ENCODE peak calls at places on chromosomes 3 and 15, in ten cellular contexts. One of them, this sample, is unnamed.
A peak's percentile ranks its signal among the peaks of the same experiment; 100 is the strongest.

GRCh38 chr3:15023249-15023648 is 41.9 kb downstream of the MRPS25 start:
- DNase-seq in HFFc6: no peak
- DNase-seq in NCI-H1105: no peak
- DNase-seq in GM20000: no peak
- DNase-seq in activated T-helper 1 cell treated with anti-CD3 and anti-CD28 coated beads, Interleukin-2, amount 50 U/mL, for 16 hours: no peak
- DNase-seq in T-helper 9 cell: no peak
- DNase-seq in KG1: no peak
- DNase-seq in cardiac fibroblast: no peak
- DNase-seq in NCI-H1092 treated with DMSO at 0.1 percent for 48 hours: no peak
- DNase-seq in A172: no peak
- DNase-seq in this sample: no peak

GRCh38 chr3:114504941-114505632 is 211.3 kb downstream of the TIGIT start:
- DNase-seq in HFFc6: peak; percentile 17
- DNase-seq in NCI-H1105: no peak
- DNase-seq in GM20000: no peak
- DNase-seq in activated T-helper 1 cell treated with anti-CD3 and anti-CD28 coated beads, Interleukin-2, amount 50 U/mL, for 16 hours: no peak
- DNase-seq in T-helper 9 cell: no peak
- DNase-seq in KG1: no peak
- DNase-seq in cardiac fibroblast: peak; percentile 53
- DNase-seq in NCI-H1092 treated with DMSO at 0.1 percent for 48 hours: no peak
- DNase-seq in A172: peak; percentile 33
- DNase-seq in this sample: no peak

GRCh38 chr3:194306771-194307640 is 44.1 kb downstream of the CPN2 start:
- DNase-seq in HFFc6: no peak
- DNase-seq in NCI-H1105: no peak
- DNase-seq in GM20000: peak; percentile 61
- DNase-seq in activated T-helper 1 cell treated with anti-CD3 and anti-CD28 coated beads, Interleukin-2, amount 50 U/mL, for 16 hours: no peak
- DNase-seq in T-helper 9 cell: no peak
- DNase-seq in KG1: peak; percentile 40
- DNase-seq in cardiac fibroblast: no peak
- DNase-seq in NCI-H1092 treated with DMSO at 0.1 percent for 48 hours: no peak
- DNase-seq in A172: no peak
- DNase-seq in this sample: no peak

GRCh38 chr15:41904487-41905359 is 10.9 kb upstream of the SPTBN5 start:
- DNase-seq in HFFc6: peak; percentile 49
- DNase-seq in NCI-H1105: peak; percentile 45
- DNase-seq in GM20000: peak; percentile 86
- DNase-seq in activated T-helper 1 cell treated with anti-CD3 and anti-CD28 coated beads, Interleukin-2, amount 50 U/mL, for 16 hours: peak; percentile 33
- DNase-seq in T-helper 9 cell: peak; percentile 58
- DNase-seq in KG1: peak; percentile 73
- DNase-seq in cardiac fibroblast: peak; percentile 68
- DNase-seq in NCI-H1092 treated with DMSO at 0.1 percent for 48 hours: peak; percentile 52
- DNase-seq in A172: peak; percentile 69
- DNase-seq in this sample: peak; percentile 79

GRCh38 chr15:41932101-41932500 is 38.2 kb upstream of the SPTBN5 start:
- DNase-seq in HFFc6: no peak
- DNase-seq in NCI-H1105: no peak
- DNase-seq in GM20000: no peak
- DNase-seq in activated T-helper 1 cell treated with anti-CD3 and anti-CD28 coated beads, Interleukin-2, amount 50 U/mL, for 16 hours: no peak
- DNase-seq in T-helper 9 cell: no peak
- DNase-seq in KG1: no peak
- DNase-seq in cardiac fibroblast: no peak
- DNase-seq in NCI-H1092 treated with DMSO at 0.1 percent for 48 hours: no peak
- DNase-seq in A172: no peak
- DNase-seq in this sample: no peak

GRCh38 chr15:40787344-40787841 is 17.6 kb downstream of the C15orf62 start:
- DNase-seq in HFFc6: peak; percentile 27
- DNase-seq in NCI-H1105: peak; percentile 87
- DNase-seq in GM20000: no peak
- DNase-seq in activated T-helper 1 cell treated with anti-CD3 and anti-CD28 coated beads, Interleukin-2, amount 50 U/mL, for 16 hours: peak; percentile 27
- DNase-seq in T-helper 9 cell: peak; percentile 24
- DNase-seq in KG1: no peak
- DNase-seq in cardiac fibroblast: peak; percentile 77
- DNase-seq in NCI-H1092 treated with DMSO at 0.1 percent for 48 hours: peak; percentile 19
- DNase-seq in A172: peak; percentile 89
- DNase-seq in this sample: peak; percentile 68

GRCh38 chr3:179806177-179806576 is 153.3 kb downstream of the USP13 start:
- DNase-seq in HFFc6: peak; percentile 12
- DNase-seq in NCI-H1105: no peak
- DNase-seq in GM20000: no peak
- DNase-seq in activated T-helper 1 cell treated with anti-CD3 and anti-CD28 coated beads, Interleukin-2, amount 50 U/mL, for 16 hours: no peak
- DNase-seq in T-helper 9 cell: no peak
- DNase-seq in KG1: no peak
- DNase-seq in cardiac fibroblast: peak; percentile 34
- DNase-seq in NCI-H1092 treated with DMSO at 0.1 percent for 48 hours: no peak
- DNase-seq in A172: no peak
- DNase-seq in this sample: no peak

GRCh38 chr15:59169337-59169736 is 37.3 kb upstream of the LDHAL6B start:
- DNase-seq in HFFc6: peak; percentile 85
- DNase-seq in NCI-H1105: no peak
- DNase-seq in GM20000: no peak
- DNase-seq in activated T-helper 1 cell treated with anti-CD3 and anti-CD28 coated beads, Interleukin-2, amount 50 U/mL, for 16 hours: no peak
- DNase-seq in T-helper 9 cell: no peak
- DNase-seq in KG1: no peak
- DNase-seq in cardiac fibroblast: peak; percentile 91
- DNase-seq in NCI-H1092 treated with DMSO at 0.1 percent for 48 hours: no peak
- DNase-seq in A172: peak; percentile 67
- DNase-seq in this sample: no peak

GRCh38 chr3:167497903-167498302 is 24.1 kb upstream of the SERPINI2 start:
- DNase-seq in HFFc6: no peak
- DNase-seq in NCI-H1105: no peak
- DNase-seq in GM20000: no peak
- DNase-seq in activated T-helper 1 cell treated with anti-CD3 and anti-CD28 coated beads, Interleukin-2, amount 50 U/mL, for 16 hours: no peak
- DNase-seq in T-helper 9 cell: no peak
- DNase-seq in KG1: no peak
- DNase-seq in cardiac fibroblast: no peak
- DNase-seq in NCI-H1092 treated with DMSO at 0.1 percent for 48 hours: no peak
- DNase-seq in A172: no peak
- DNase-seq in this sample: no peak

GRCh38 chr3:13887746-13888300 is 8.0 kb upstream of the WNT7A start:
- DNase-seq in HFFc6: no peak
- DNase-seq in NCI-H1105: no peak
- DNase-seq in GM20000: no peak
- DNase-seq in activated T-helper 1 cell treated with anti-CD3 and anti-CD28 coated beads, Interleukin-2, amount 50 U/mL, for 16 hours: no peak
- DNase-seq in T-helper 9 cell: no peak
- DNase-seq in KG1: no peak
- DNase-seq in cardiac fibroblast: no peak
- DNase-seq in NCI-H1092 treated with DMSO at 0.1 percent for 48 hours: no peak
- DNase-seq in A172: no peak
- DNase-seq in this sample: no peak

GRCh38 chr15:34588046-34588674 is 4.7 kb upstream of the GOLGA8B start:
- DNase-seq in HFFc6: peak; percentile 83
- DNase-seq in NCI-H1105: peak; percentile 24
- DNase-seq in GM20000: peak; percentile 62
- DNase-seq in activated T-helper 1 cell treated with anti-CD3 and anti-CD28 coated beads, Interleukin-2, amount 50 U/mL, for 16 hours: peak; percentile 31
- DNase-seq in T-helper 9 cell: peak; percentile 32
- DNase-seq in KG1: peak; percentile 77
- DNase-seq in cardiac fibroblast: peak; percentile 88
- DNase-seq in NCI-H1092 treated with DMSO at 0.1 percent for 48 hours: peak; percentile 48
- DNase-seq in A172: peak; percentile 92
- DNase-seq in this sample: peak; percentile 54

GRCh38 chr3:173547070-173547469 is 149.5 kb downstream of the NLGN1 start:
- DNase-seq in HFFc6: no peak
- DNase-seq in NCI-H1105: no peak
- DNase-seq in GM20000: no peak
- DNase-seq in activated T-helper 1 cell treated with anti-CD3 and anti-CD28 coated beads, Interleukin-2, amount 50 U/mL, for 16 hours: no peak
- DNase-seq in T-helper 9 cell: no peak
- DNase-seq in KG1: no peak
- DNase-seq in cardiac fibroblast: no peak
- DNase-seq in NCI-H1092 treated with DMSO at 0.1 percent for 48 hours: no peak
- DNase-seq in A172: no peak
- DNase-seq in this sample: no peak

GRCh38 chr3:123294296-123294938 is 92.7 kb downstream of the SEC22A start:
- DNase-seq in HFFc6: no peak
- DNase-seq in NCI-H1105: no peak
- DNase-seq in GM20000: no peak
- DNase-seq in activated T-helper 1 cell treated with anti-CD3 and anti-CD28 coated beads, Interleukin-2, amount 50 U/mL, for 16 hours: no peak
- DNase-seq in T-helper 9 cell: no peak
- DNase-seq in KG1: no peak
- DNase-seq in cardiac fibroblast: no peak
- DNase-seq in NCI-H1092 treated with DMSO at 0.1 percent for 48 hours: no peak
- DNase-seq in A172: no peak
- DNase-seq in this sample: no peak

GRCh38 chr3:73030073-73030597 is 31.3 kb upstream of the EBLN2 start:
- DNase-seq in HFFc6: no peak
- DNase-seq in NCI-H1105: no peak
- DNase-seq in GM20000: no peak
- DNase-seq in activated T-helper 1 cell treated with anti-CD3 and anti-CD28 coated beads, Interleukin-2, amount 50 U/mL, for 16 hours: no peak
- DNase-seq in T-helper 9 cell: no peak
- DNase-seq in KG1: no peak
- DNase-seq in cardiac fibroblast: no peak
- DNase-seq in NCI-H1092 treated with DMSO at 0.1 percent for 48 hours: no peak
- DNase-seq in A172: no peak
- DNase-seq in this sample: no peak

GRCh38 chr15:66292261-66293084 is 895 bp upstream of the DIS3L start:
- DNase-seq in HFFc6: no peak
- DNase-seq in NCI-H1105: no peak
- DNase-seq in GM20000: no peak
- DNase-seq in activated T-helper 1 cell treated with anti-CD3 and anti-CD28 coated beads, Interleukin-2, amount 50 U/mL, for 16 hours: no peak
- DNase-seq in T-helper 9 cell: no peak
- DNase-seq in KG1: no peak
- DNase-seq in cardiac fibroblast: no peak
- DNase-seq in NCI-H1092 treated with DMSO at 0.1 percent for 48 hours: peak; percentile 24
- DNase-seq in A172: no peak
- DNase-seq in this sample: no peak

GRCh38 chr3:5013021-5013906 is 34.0 kb downstream of the BHLHE40 start:
- DNase-seq in HFFc6: no peak
- DNase-seq in NCI-H1105: no peak
- DNase-seq in GM20000: no peak
- DNase-seq in activated T-helper 1 cell treated with anti-CD3 and anti-CD28 coated beads, Interleukin-2, amount 50 U/mL, for 16 hours: no peak
- DNase-seq in T-helper 9 cell: no peak
- DNase-seq in KG1: no peak
- DNase-seq in cardiac fibroblast: peak; percentile 70
- DNase-seq in NCI-H1092 treated with DMSO at 0.1 percent for 48 hours: no peak
- DNase-seq in A172: peak; percentile 98
- DNase-seq in this sample: no peak

GRCh38 chr3:174329321-174329720 is 529.8 kb upstream of the NAALADL2 start:
- DNase-seq in HFFc6: peak; percentile 77
- DNase-seq in NCI-H1105: no peak
- DNase-seq in GM20000: no peak
- DNase-seq in activated T-helper 1 cell treated with anti-CD3 and anti-CD28 coated beads, Interleukin-2, amount 50 U/mL, for 16 hours: no peak
- DNase-seq in T-helper 9 cell: no peak
- DNase-seq in KG1: no peak
- DNase-seq in cardiac fibroblast: peak; percentile 73
- DNase-seq in NCI-H1092 treated with DMSO at 0.1 percent for 48 hours: no peak
- DNase-seq in A172: peak; percentile 71
- DNase-seq in this sample: no peak

GRCh38 chr15:79049416-79049815 is 41.2 kb downstream of the RASGRF1 start:
- DNase-seq in HFFc6: no peak
- DNase-seq in NCI-H1105: no peak
- DNase-seq in GM20000: no peak
- DNase-seq in activated T-helper 1 cell treated with anti-CD3 and anti-CD28 coated beads, Interleukin-2, amount 50 U/mL, for 16 hours: no peak
- DNase-seq in T-helper 9 cell: no peak
- DNase-seq in KG1: no peak
- DNase-seq in cardiac fibroblast: no peak
- DNase-seq in NCI-H1092 treated with DMSO at 0.1 percent for 48 hours: no peak
- DNase-seq in A172: no peak
- DNase-seq in this sample: no peak

GRCh38 chr3:166785851-166786250 is 594.2 kb downstream of the ZBBX start:
- DNase-seq in HFFc6: no peak
- DNase-seq in NCI-H1105: no peak
- DNase-seq in GM20000: no peak
- DNase-seq in activated T-helper 1 cell treated with anti-CD3 and anti-CD28 coated beads, Interleukin-2, amount 50 U/mL, for 16 hours: no peak
- DNase-seq in T-helper 9 cell: no peak
- DNase-seq in KG1: no peak
- DNase-seq in cardiac fibroblast: no peak
- DNase-seq in NCI-H1092 treated with DMSO at 0.1 percent for 48 hours: no peak
- DNase-seq in A172: no peak
- DNase-seq in this sample: no peak

GRCh38 chr15:66738116-66738515 is 36.1 kb downstream of the SMAD6 start:
- DNase-seq in HFFc6: no peak
- DNase-seq in NCI-H1105: no peak
- DNase-seq in GM20000: no peak
- DNase-seq in activated T-helper 1 cell treated with anti-CD3 and anti-CD28 coated beads, Interleukin-2, amount 50 U/mL, for 16 hours: no peak
- DNase-seq in T-helper 9 cell: no peak
- DNase-seq in KG1: no peak
- DNase-seq in cardiac fibroblast: no peak
- DNase-seq in NCI-H1092 treated with DMSO at 0.1 percent for 48 hours: no peak
- DNase-seq in A172: no peak
- DNase-seq in this sample: no peak

GRCh38 chr3:40309925-40310635 is 573 bp downstream of the EIF1B start:
- DNase-seq in HFFc6: peak; percentile 13
- DNase-seq in NCI-H1105: no peak
- DNase-seq in GM20000: no peak
- DNase-seq in activated T-helper 1 cell treated with anti-CD3 and anti-CD28 coated beads, Interleukin-2, amount 50 U/mL, for 16 hours: peak; percentile 20
- DNase-seq in T-helper 9 cell: no peak
- DNase-seq in KG1: no peak
- DNase-seq in cardiac fibroblast: peak; percentile 50
- DNase-seq in NCI-H1092 treated with DMSO at 0.1 percent for 48 hours: peak; percentile 21
- DNase-seq in A172: peak; percentile 14
- DNase-seq in this sample: peak; percentile 66

GRCh38 chr3:64559658-64560057 is 128.1 kb downstream of the ADAMTS9 start:
- DNase-seq in HFFc6: no peak
- DNase-seq in NCI-H1105: no peak
- DNase-seq in GM20000: no peak
- DNase-seq in activated T-helper 1 cell treated with anti-CD3 and anti-CD28 coated beads, Interleukin-2, amount 50 U/mL, for 16 hours: no peak
- DNase-seq in T-helper 9 cell: no peak
- DNase-seq in KG1: no peak
- DNase-seq in cardiac fibroblast: no peak
- DNase-seq in NCI-H1092 treated with DMSO at 0.1 percent for 48 hours: no peak
- DNase-seq in A172: no peak
- DNase-seq in this sample: no peak

GRCh38 chr15:75149911-75150709 is 51.6 kb upstream of the C15orf39 start:
- DNase-seq in HFFc6: peak; percentile 96
- DNase-seq in NCI-H1105: no peak
- DNase-seq in GM20000: no peak
- DNase-seq in activated T-helper 1 cell treated with anti-CD3 and anti-CD28 coated beads, Interleukin-2, amount 50 U/mL, for 16 hours: no peak
- DNase-seq in T-helper 9 cell: no peak
- DNase-seq in KG1: no peak
- DNase-seq in cardiac fibroblast: peak; percentile 93
- DNase-seq in NCI-H1092 treated with DMSO at 0.1 percent for 48 hours: no peak
- DNase-seq in A172: peak; percentile 99
- DNase-seq in this sample: no peak

GRCh38 chr15:99455796-99456160 is 110.0 kb upstream of the MEF2A start:
- DNase-seq in HFFc6: no peak
- DNase-seq in NCI-H1105: no peak
- DNase-seq in GM20000: no peak
- DNase-seq in activated T-helper 1 cell treated with anti-CD3 and anti-CD28 coated beads, Interleukin-2, amount 50 U/mL, for 16 hours: no peak
- DNase-seq in T-helper 9 cell: no peak
- DNase-seq in KG1: no peak
- DNase-seq in cardiac fibroblast: no peak
- DNase-seq in NCI-H1092 treated with DMSO at 0.1 percent for 48 hours: no peak
- DNase-seq in A172: peak; percentile 11
- DNase-seq in this sample: no peak

GRCh38 chr3:64174328-64174727 is 50.9 kb downstream of the PRICKLE2 start:
- DNase-seq in HFFc6: no peak
- DNase-seq in NCI-H1105: no peak
- DNase-seq in GM20000: no peak
- DNase-seq in activated T-helper 1 cell treated with anti-CD3 and anti-CD28 coated beads, Interleukin-2, amount 50 U/mL, for 16 hours: no peak
- DNase-seq in T-helper 9 cell: no peak
- DNase-seq in KG1: no peak
- DNase-seq in cardiac fibroblast: no peak
- DNase-seq in NCI-H1092 treated with DMSO at 0.1 percent for 48 hours: no peak
- DNase-seq in A172: no peak
- DNase-seq in this sample: no peak

GRCh38 chr15:96246057-96246456 is 84.4 kb upstream of the NR2F2 start:
- DNase-seq in HFFc6: no peak
- DNase-seq in NCI-H1105: no peak
- DNase-seq in GM20000: no peak
- DNase-seq in activated T-helper 1 cell treated with anti-CD3 and anti-CD28 coated beads, Interleukin-2, amount 50 U/mL, for 16 hours: no peak
- DNase-seq in T-helper 9 cell: no peak
- DNase-seq in KG1: no peak
- DNase-seq in cardiac fibroblast: no peak
- DNase-seq in NCI-H1092 treated with DMSO at 0.1 percent for 48 hours: no peak
- DNase-seq in A172: no peak
- DNase-seq in this sample: no peak